ENCODE peak calls at places on chromosomes 12 and 14, in nine cellular contexts. I is foreskin fibroblast, Q is mammary epithelial cell, M is AG10803, G is retinal pigment epithelial cell, F is cardiac fibroblast, A is astrocyte of the cerebellum, Z is IMR-90, T is epithelial cell of proximal tubule. K is an unnamed sample.

GRCh38 chr14:96632363-96632758 is 130.2 kb downstream of the PAPOLA start:
- DNase-seq in I (no peak), Q (no peak), M (no peak), G (no peak), F (no peak), A (no peak), Z (no peak), T (no peak), K (no peak)

GRCh38 chr12:109740694-109741245 is 27.1 kb downstream of the FAM222A start:
- DNase-seq in I (no peak), Q (no peak), M (no peak), G (no peak), F (no peak), A (no peak), Z (no peak), T (no peak), K (no peak)

GRCh38 chr12:118500302-118500701 is 123.9 kb downstream of the SUDS3 start:
- DNase-seq in I (no peak), Q (no peak), M (no peak), G (no peak), F (no peak), A (no peak), Z (no peak), T (no peak), K (no peak)

GRCh38 chr12:85833558-85833957 is 2.7 kb downstream of the RASSF9 start:
- DNase-seq in I (no peak), Q (no peak), M (no peak), G (no peak), F (no peak), A (no peak), Z (no peak), T (no peak), K (no peak)

GRCh38 chr12:76020281-76020680 is 11.3 kb downstream of the PHLDA1 start:
- DNase-seq in I (no peak), Q (peak), M (peak), G (no peak), F (peak), A (peak), Z (peak), T (no peak), K (peak)

GRCh38 chr12:119649202-119649808 is 18.6 kb upstream of the PRKAB1 start:
- DNase-seq in I (no peak), Q (no peak), M (no peak), G (no peak), F (peak), A (no peak), Z (no peak), T (no peak), K (no peak)

GRCh38 chr12:131190965-131191364 is 237.3 kb downstream of the ADGRD1 start:
- DNase-seq in I (no peak), Q (no peak), M (no peak), G (no peak), F (no peak), A (no peak), Z (no peak), T (no peak), K (no peak)

GRCh38 chr12:49304161-49304560 is 9.2 kb downstream of the PRPH start:
- DNase-seq in I (peak), Q (no peak), M (peak), G (no peak), F (peak), A (no peak), Z (peak), T (no peak), K (peak)

GRCh38 chr14:90815817-90816662 is at the start of gene TTC7B:
- DNase-seq in I (no peak), Q (peak), M (peak), G (no peak), F (no peak), A (no peak), Z (peak), T (no peak), K (no peak)

GRCh38 chr12:5794156-5794555 is 150.9 kb downstream of the ANO2 start:
- DNase-seq in I (no peak), Q (no peak), M (peak), G (no peak), F (no peak), A (no peak), Z (no peak), T (no peak), K (no peak)

GRCh38 chr12:108430245-108430644 is 84.8 kb upstream of the FICD start:
- DNase-seq in I (peak), Q (no peak), M (peak), G (no peak), F (peak), A (no peak), Z (peak), T (no peak), K (no peak)

GRCh38 chr12:125533434-125534029 is 468.3 kb downstream of the AACS start:
- DNase-seq in I (no peak), Q (no peak), M (no peak), G (no peak), F (peak), A (peak), Z (no peak), T (no peak), K (no peak)

GRCh38 chr12:101795013-101795412 is 35.7 kb downstream of the GNPTAB start:
- DNase-seq in I (no peak), Q (no peak), M (no peak), G (no peak), F (no peak), A (no peak), Z (no peak), T (no peak), K (no peak)

GRCh38 chr14:32074887-32075572 is 2.1 kb upstream of the ARHGAP5 start:
- DNase-seq in I (no peak), Q (peak), M (no peak), G (no peak), F (no peak), A (no peak), Z (peak), T (no peak), K (no peak)

GRCh38 chr14:32073537-32074189 is 3.4 kb upstream of the ARHGAP5 start:
- DNase-seq in I (peak), Q (peak), M (peak), G (peak), F (peak), A (peak), Z (peak), T (peak), K (peak)

GRCh38 chr14:32076278-32077080 is 625 bp upstream of the ARHGAP5 start:
- DNase-seq in I (peak), Q (peak), M (peak), G (peak), F (peak), A (peak), Z (peak), T (peak), K (peak)

GRCh38 chr14:32077081-32078029 is at the start of gene ARHGAP5:
- DNase-seq in I (no peak), Q (no peak), M (no peak), G (no peak), F (peak), A (no peak), Z (peak), T (no peak), K (peak)

DNA sequence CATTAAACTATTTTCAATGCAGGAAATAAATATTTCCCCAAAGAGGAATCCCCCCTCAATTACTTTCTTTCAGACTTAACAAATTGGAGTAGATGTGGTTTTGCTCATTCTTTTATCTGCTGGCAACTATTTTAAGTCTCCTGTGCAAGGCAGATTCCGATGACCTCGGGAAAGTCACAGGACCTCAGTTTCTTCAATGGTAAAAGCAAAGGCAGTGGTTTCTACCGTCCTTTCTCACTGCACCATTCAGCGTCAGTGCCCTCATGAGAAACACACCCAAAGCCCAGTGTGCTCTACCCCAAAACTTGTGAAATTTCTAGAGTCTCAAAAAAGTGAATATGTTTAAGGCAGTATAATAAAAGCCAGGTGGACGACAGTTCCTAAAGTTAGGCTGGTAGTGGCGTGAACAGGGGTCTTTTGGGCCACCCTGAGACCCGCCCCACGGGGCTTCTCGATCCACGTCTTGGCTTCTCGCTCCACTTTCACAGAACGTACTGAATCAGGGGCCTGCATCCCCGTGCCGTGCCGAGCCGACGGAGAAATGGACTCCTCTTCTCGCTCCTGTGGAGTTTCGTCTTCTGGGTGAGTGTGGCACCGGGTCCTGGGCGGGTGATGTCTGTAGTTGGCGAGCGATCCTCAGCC is 1.3 kb upstream of the ARHGAP5 start:
- DNase-seq in I (peak), Q (peak), M (peak), G (peak), F (peak), A (no peak), Z (peak), T (no peak), K (no peak)
- TF ChIP-seq CTCF in I (no peak), Q (no peak), M (no peak), G (peak), F (no peak), A (no peak), Z (no peak), T (no peak), K (no peak)

DNA sequence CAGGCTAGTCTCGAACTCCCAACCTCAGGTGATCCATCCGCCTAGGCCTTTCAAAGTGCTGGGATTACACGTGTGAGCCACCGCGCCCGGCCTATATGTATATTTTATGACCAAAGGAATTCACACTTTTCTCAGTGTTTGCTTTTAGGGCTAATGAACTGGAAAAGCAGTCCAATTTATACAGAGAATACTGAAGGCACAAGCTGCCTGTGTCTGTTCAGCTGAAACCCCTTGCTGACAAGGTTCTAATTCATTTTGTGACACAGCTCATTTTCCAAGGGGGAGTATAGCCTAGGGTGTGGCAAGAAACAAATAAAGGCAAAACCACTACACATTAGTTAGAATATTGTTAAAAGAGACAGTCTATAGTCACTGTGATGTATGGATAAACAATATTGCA is 18.3 kb upstream of the NEMF start:
- DNase-seq in I (no peak), Q (no peak), M (no peak), G (no peak), F (no peak), A (no peak), Z (no peak), T (no peak), K (no peak)
- TF ChIP-seq CTCF in I (no peak), Q (no peak), M (no peak), G (no peak), F (no peak), A (no peak), Z (no peak), T (no peak), K (no peak)

GRCh38 chr14:81219210-81219820 is 1.4 kb downstream of the GTF2A1 start:
- DNase-seq in I (peak), Q (peak), M (peak), G (peak), F (peak), A (peak), Z (peak), T (peak), K (peak)

GRCh38 chr14:81221579-81222102 is 882 bp upstream of the GTF2A1 start:
- DNase-seq in I (peak), Q (no peak), M (no peak), G (no peak), F (no peak), A (no peak), Z (peak), T (no peak), K (no peak)

GRCh38 chr14:81219821-81220487 is 805 bp downstream of the GTF2A1 start:
- DNase-seq in I (peak), Q (no peak), M (peak), G (no peak), F (peak), A (no peak), Z (peak), T (no peak), K (peak)

GRCh38 chr14:81220488-81220766 is 332 bp downstream of the GTF2A1 start:
- DNase-seq in I (no peak), Q (no peak), M (no peak), G (no peak), F (no peak), A (no peak), Z (no peak), T (no peak), K (no peak)

GRCh38 chr14:81220767-81221578 is at the start of gene GTF2A1:
- DNase-seq in I (peak), Q (peak), M (peak), G (peak), F (peak), A (peak), Z (peak), T (peak), K (peak)
- TF ChIP-seq CTCF in I (no peak), Q (no peak), M (no peak), G (no peak), F (no peak), A (no peak), Z (no peak), T (no peak), K (no peak)

GRCh38 chr12:92928431-92928961 is 599 bp downstream of the EEA1 start:
- DNase-seq in I (peak), Q (peak), M (peak), G (no peak), F (peak), A (no peak), Z (no peak), T (no peak), K (no peak)

GRCh38 chr12:92926549-92926948 is 2.5 kb downstream of the EEA1 start:
- DNase-seq in I (no peak), Q (no peak), M (no peak), G (no peak), F (no peak), A (no peak), Z (no peak), T (no peak), K (no peak)

GRCh38 chr12:92928962-92929915 is at the start of gene EEA1:
- DNase-seq in I (peak), Q (peak), M (peak), G (peak), F (peak), A (peak), Z (peak), T (peak), K (peak)

GRCh38 chr12:92927436-92928116 is 1.5 kb downstream of the EEA1 start:
- DNase-seq in I (peak), Q (peak), M (peak), G (no peak), F (peak), A (no peak), Z (peak), T (peak), K (peak)

DNA sequence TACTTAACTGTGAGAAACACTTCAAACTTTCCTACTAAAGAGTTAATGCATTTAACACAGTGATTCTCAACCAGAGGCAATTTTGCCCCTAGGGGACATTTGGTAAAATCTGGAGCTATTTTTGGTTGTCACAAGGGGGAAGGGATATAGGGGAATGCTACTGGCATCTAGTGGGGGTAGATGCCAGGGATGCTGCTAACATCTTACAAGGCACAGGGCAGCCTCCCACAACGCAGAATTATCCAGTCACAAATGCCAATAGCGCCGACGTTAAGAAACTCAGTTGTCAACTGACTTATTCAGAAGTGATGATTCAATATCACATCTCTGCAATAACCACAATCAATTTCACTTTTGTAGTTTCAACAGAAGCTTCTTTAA is 2.0 kb downstream of the EEA1 start:
- DNase-seq in I (peak), Q (peak), M (peak), G (no peak), F (peak), A (no peak), Z (peak), T (no peak), K (peak)
- TF ChIP-seq CTCF in I (peak), Q (peak), M (peak), G (peak), F (peak), A (peak), Z (peak), T (peak), K (peak)

GRCh38 chr12:110763578-110763977 is 20.9 kb upstream of the PPP1CC start:
- DNase-seq in I (no peak), Q (no peak), M (no peak), G (no peak), F (no peak), A (no peak), Z (no peak), T (no peak), K (no peak)

GRCh38 chr12:110767863-110768262 is 25.2 kb upstream of the PPP1CC start:
- DNase-seq in I (no peak), Q (no peak), M (no peak), G (no peak), F (no peak), A (no peak), Z (no peak), T (no peak), K (no peak)

GRCh38 chr12:110766311-110767154 is 23.8 kb upstream of the PPP1CC start:
- DNase-seq in I (no peak), Q (no peak), M (no peak), G (no peak), F (no peak), A (no peak), Z (no peak), T (no peak), K (no peak)

GRCh38 chr12:110765144-110765543 is 22.5 kb upstream of the PPP1CC start:
- DNase-seq in I (no peak), Q (no peak), M (no peak), G (no peak), F (no peak), A (no peak), Z (no peak), T (no peak), K (no peak)

DNA sequence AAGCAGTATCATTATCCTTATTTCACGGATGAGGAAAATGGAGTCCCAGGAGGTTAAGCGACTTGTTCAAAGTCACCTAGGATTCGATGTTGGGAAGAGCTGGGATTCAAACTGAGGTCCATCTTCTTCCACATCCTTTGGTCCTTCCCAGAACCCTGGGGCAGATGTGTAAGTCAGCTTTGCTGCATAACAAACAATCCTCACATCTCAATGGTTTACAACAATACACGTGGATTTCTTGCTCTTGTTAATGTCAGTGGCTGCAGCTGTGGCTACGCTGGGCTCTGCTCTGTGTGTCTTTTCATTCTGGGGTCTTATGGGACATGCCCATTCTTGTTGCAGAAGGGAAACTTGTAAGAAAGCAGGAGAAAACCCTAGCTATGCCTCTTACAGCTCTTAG is 26.3 kb upstream of the PPP1CC start:
- DNase-seq in I (no peak), Q (no peak), M (no peak), G (no peak), F (no peak), A (no peak), Z (no peak), T (no peak), K (no peak)
- TF ChIP-seq CTCF in I (no peak), Q (no peak), M (no peak), G (no peak), F (no peak), A (no peak), Z (no peak), T (no peak), K (no peak)

GRCh38 chr14:104370256-104370870 is 209.2 kb upstream of the C14orf180 start:
- DNase-seq in I (no peak), Q (no peak), M (no peak), G (no peak), F (no peak), A (no peak), Z (no peak), T (no peak), K (no peak)
- TF ChIP-seq CTCF in I (no peak), Q (no peak), M (no peak), G (peak), F (no peak), A (no peak), Z (no peak), T (peak), K (no peak)

DNA sequence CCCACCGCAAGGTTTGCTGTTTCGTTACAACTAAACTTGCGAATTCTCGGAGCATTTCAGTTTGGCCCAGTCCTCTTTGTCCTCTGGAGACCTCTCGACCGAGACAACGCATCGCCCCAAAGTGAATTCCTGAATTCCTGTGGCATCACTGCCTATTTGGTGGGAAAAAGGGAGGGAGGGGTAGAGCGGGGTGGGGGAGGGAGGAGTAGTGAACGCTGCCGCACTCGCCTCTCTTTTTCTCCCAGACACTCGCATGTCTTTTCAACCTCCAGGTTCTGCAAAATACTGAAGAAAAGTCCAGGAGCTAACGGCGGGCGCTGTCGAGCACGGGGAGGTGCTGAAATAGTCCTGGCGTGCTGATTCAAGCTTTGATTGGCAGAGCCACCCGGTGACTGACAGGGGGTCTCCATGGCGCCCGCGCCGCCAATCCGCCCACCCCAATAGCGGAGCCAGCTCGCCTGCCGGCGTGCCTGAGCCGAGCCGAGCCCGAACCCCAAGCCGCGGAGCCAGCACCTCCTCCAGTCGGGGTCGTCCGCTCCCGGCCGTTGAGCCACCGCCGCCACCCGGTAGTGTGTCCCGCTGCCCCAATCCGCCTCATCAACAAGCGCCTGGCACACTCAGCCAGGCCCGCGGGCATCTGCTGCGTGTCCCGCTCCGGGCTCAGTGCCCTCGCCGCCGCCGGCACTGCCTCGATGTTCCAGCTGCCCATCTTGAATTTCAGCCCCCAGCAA is at the start of gene SIX6:
- DNase-seq in I (no peak), Q (no peak), M (peak), G (peak), F (no peak), A (peak), Z (peak), T (no peak), K (no peak)
- TF ChIP-seq CTCF in I (no peak), Q (no peak), M (no peak), G (no peak), F (no peak), A (no peak), Z (no peak), T (no peak), K (no peak)

GRCh38 chr12:591167-591570 is 72.1 kb downstream of the NINJ2 start:
- DNase-seq in I (no peak), Q (no peak), M (no peak), G (no peak), F (no peak), A (no peak), Z (no peak), T (no peak), K (no peak)
- TF ChIP-seq CTCF in I (no peak), Q (no peak), M (no peak), G (peak), F (peak), A (no peak), Z (no peak), T (peak), K (peak)

DNA sequence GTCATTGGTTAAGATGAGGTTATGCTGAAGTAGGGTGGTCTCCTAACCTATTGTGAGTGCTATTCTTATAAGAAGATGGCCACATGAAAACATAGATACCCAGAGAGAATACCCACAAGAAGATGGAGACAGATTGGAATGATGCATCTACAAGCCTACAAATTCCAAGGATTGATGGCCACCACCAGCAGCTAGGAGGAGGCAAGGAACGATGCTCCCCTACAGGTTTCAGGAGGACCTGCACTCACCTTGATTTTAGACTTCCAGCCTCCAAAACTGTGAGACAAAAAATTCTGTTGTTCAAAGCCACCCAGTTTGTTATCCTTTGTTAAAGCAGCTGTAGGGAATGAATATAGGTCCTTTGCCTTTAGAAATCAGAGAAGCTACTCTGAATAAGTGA is 227.4 kb downstream of the NEDD1 start:
- DNase-seq in I (no peak), Q (no peak), M (no peak), G (no peak), F (no peak), A (no peak), Z (no peak), T (no peak), K (no peak)
- TF ChIP-seq CTCF in I (no peak), Q (no peak), M (no peak), G (no peak), F (no peak), A (peak), Z (no peak), T (peak), K (peak)

K was measured in HFFc6.